ENCODE peak calls at places on chromosome 22, in seven cellular contexts. X is endodermal cell; Q is epithelial cell of prostate; S is H54; G is GM04504; N is NCI-H345; K is stimulated activated CD8-positive, alpha-beta memory T cell treated with anti-CD3 and anti-CD28 coated beads, Interleukin-4, amount 100 ng/mL, for 1 hour. O is an unnamed sample.

GRCh38 chr22:23315341-23315917 is 135.1 kb downstream of the BCR start:
- DNase-seq in X (peak; percentile 94), Q (no peak), S (peak; percentile 30), G (peak; percentile 20), N (peak; percentile 29), K (no peak), O (no peak)

GRCh38 chr22:48593551-48593950 is 1234.1 kb downstream of the BRD1 start:
- DNase-seq in X (no peak), Q (no peak), S (no peak), G (no peak), N (no peak), K (no peak), O (no peak)

GRCh38 chr22:45180280-45180679 is 16.6 kb downstream of the NUP50 start:
- DNase-seq in X (peak; percentile 37), Q (no peak), S (no peak), G (no peak), N (no peak), K (no peak), O (no peak)

GRCh38 chr22:47187558-47187957 is 425.1 kb downstream of the TBC1D22A start:
- DNase-seq in X (no peak), Q (no peak), S (no peak), G (no peak), N (no peak), K (no peak), O (no peak)

GRCh38 chr22:31626427-31627150 is 35.4 kb downstream of the PISD start:
- DNase-seq in X (peak; percentile 45), Q (no peak), S (no peak), G (no peak), N (no peak), K (no peak), O (no peak)

GRCh38 chr22:44003016-44003775 is 20.9 kb upstream of the PARVB start:
- DNase-seq in X (no peak), Q (no peak), S (no peak), G (no peak), N (no peak), K (no peak), O (no peak)

GRCh38 chr22:20653012-20653794 is 120.7 kb upstream of the SERPIND1 start:
- DNase-seq in X (no peak), Q (no peak), S (no peak), G (no peak), N (no peak), K (no peak), O (no peak)

GRCh38 chr22:27842236-27842993 is 40.9 kb upstream of the MN1 start:
- DNase-seq in X (peak; percentile 34), Q (no peak), S (no peak), G (no peak), N (no peak), K (no peak), O (no peak)

GRCh38 chr22:45580703-45581381 is 78.2 kb downstream of the FBLN1 start:
- DNase-seq in X (no peak), Q (no peak), S (no peak), G (no peak), N (no peak), K (no peak), O (no peak)

GRCh38 chr22:48753752-48754517 is 1073.7 kb downstream of the BRD1 start:
- DNase-seq in X (peak; percentile 35), Q (no peak), S (no peak), G (no peak), N (no peak), K (no peak), O (no peak)

GRCh38 chr22:40213478-40213877 is 35.8 kb downstream of the TNRC6B start:
- DNase-seq in X (no peak), Q (no peak), S (no peak), G (no peak), N (peak; percentile 8), K (no peak), O (no peak)

GRCh38 chr22:23837911-23838685 is 708 bp downstream of the DERL3 start:
- DNase-seq in X (peak; percentile 60), Q (no peak), S (no peak), G (no peak), N (peak; percentile 37), K (no peak), O (no peak)

GRCh38 chr22:20008221-20008995 is 8.2 kb downstream of the ARVCF start:
- DNase-seq in X (peak; percentile 34), Q (no peak), S (peak; percentile 92), G (no peak), N (no peak), K (no peak), O (no peak)

GRCh38 chr22:39416319-39416718 is 16.7 kb downstream of the TAB1 start:
- DNase-seq in X (no peak), Q (no peak), S (no peak), G (no peak), N (no peak), K (no peak), O (no peak)

GRCh38 chr22:42388130-42388797 is 43.9 kb downstream of the NFAM1 start:
- DNase-seq in X (no peak), Q (no peak), S (no peak), G (no peak), N (peak; percentile 86), K (no peak), O (no peak)

GRCh38 chr22:43462701-43463100 is 50.9 kb downstream of the MPPED1 start:
- DNase-seq in X (no peak), Q (no peak), S (no peak), G (no peak), N (no peak), K (no peak), O (no peak)

GRCh38 chr22:50542416-50542927 is 3.2 kb upstream of the KLHDC7B start:
- DNase-seq in X (no peak), Q (no peak), S (no peak), G (no peak), N (no peak), K (no peak), O (peak; percentile 86)